ENCODE peak calls at places on chromosomes 2 and 18, in ten cellular contexts. E is cortex of kidney; Z is fibroblast of the aortic adventitia; D is HCEC 1CT; P is HT1080; W is M059J; A is stimulated activated CD4-positive, alpha-beta T cell treated with anti-CD3 and anti-CD28 coated beads, Interleukin-4, amount 100 ng/mL, for 48 hours; M is stimulated activated CD8-positive, alpha-beta memory T cell treated with anti-CD3 and anti-CD28 coated beads, Interleukin-2, amount 100 ng/mL, for 48 hours; N is cardiac muscle cell; Q is A549. H is an unnamed sample.

GRCh38 chr18:8730080-8730827 is 24.9 kb downstream of the MTCL1 start:
- DNase-seq in E (no peak), Z (peak), D (peak), P (peak), W (peak), A (no peak), M (no peak), N (no peak), Q (peak), H (peak)

GRCh38 chr2:212646698-212647097 is 108.1 kb upstream of the ERBB4 start:
- DNase-seq in E (no peak), Z (peak), D (peak), P (peak), W (peak), A (no peak), M (no peak), N (no peak), Q (no peak), H (no peak)

GRCh38 chr2:12226653-12227052 is 480.2 kb downstream of the LPIN1 start:
- DNase-seq in E (no peak), Z (no peak), D (no peak), P (no peak), W (no peak), A (no peak), M (no peak), N (no peak), Q (no peak), H (no peak)

GRCh38 chr2:201126308-201127127 is 10.6 kb downstream of the CFLAR start:
- DNase-seq in E (no peak), Z (peak), D (peak), P (no peak), W (peak), A (no peak), M (no peak), N (no peak), Q (no peak), H (no peak)

GRCh38 chr18:75210274-75211001 is at the start of gene TSHZ1:
- DNase-seq in E (no peak), Z (peak), D (peak), P (peak), W (peak), A (peak), M (no peak), N (peak), Q (peak), H (peak)

GRCh38 chr2:99821572-99822369 is 320.6 kb downstream of the AFF3 start:
- DNase-seq in E (no peak), Z (peak), D (peak), P (peak), W (peak), A (no peak), M (no peak), N (no peak), Q (no peak), H (no peak)

GRCh38 chr2:215601990-215602721 is 166.3 kb upstream of the FN1 start:
- DNase-seq in E (no peak), Z (peak), D (peak), P (peak), W (peak), A (no peak), M (no peak), N (no peak), Q (no peak), H (no peak)

GRCh38 chr2:184363213-184363612 is 235.1 kb upstream of the ZNF804A start:
- DNase-seq in E (no peak), Z (no peak), D (peak), P (no peak), W (no peak), A (no peak), M (no peak), N (peak), Q (peak), H (no peak)

GRCh38 chr18:40612356-40612755 is 1342.7 kb upstream of the PIK3C3 start:
- DNase-seq in E (no peak), Z (no peak), D (no peak), P (no peak), W (no peak), A (no peak), M (no peak), N (no peak), Q (no peak), H (no peak)

GRCh38 chr2:170771049-170771937 is 1.1 kb downstream of the ERICH2 start:
- DNase-seq in E (no peak), Z (peak), D (no peak), P (peak), W (peak), A (peak), M (peak), N (no peak), Q (peak), H (no peak)

GRCh38 chr2:137187258-137187657 is 421.9 kb downstream of the THSD7B start:
- DNase-seq in E (no peak), Z (no peak), D (no peak), P (no peak), W (no peak), A (no peak), M (no peak), N (no peak), Q (no peak), H (no peak)

GRCh38 chr2:100785621-100786296 is 34.2 kb upstream of the NPAS2 start:
- DNase-seq in E (no peak), Z (no peak), D (no peak), P (peak), W (peak), A (no peak), M (no peak), N (no peak), Q (peak), H (no peak)

GRCh38 chr2:159124441-159124911 is 156.0 kb downstream of the TANC1 start:
- DNase-seq in E (no peak), Z (peak), D (peak), P (peak), W (peak), A (no peak), M (no peak), N (no peak), Q (peak), H (no peak)

GRCh38 chr18:7789853-7790552 is 222.9 kb downstream of the PTPRM start:
- DNase-seq in E (no peak), Z (peak), D (peak), P (peak), W (peak), A (no peak), M (no peak), N (peak), Q (peak), H (no peak)

GRCh38 chr2:189412330-189412953 is 28.8 kb upstream of the WDR75 start:
- DNase-seq in E (no peak), Z (peak), D (peak), P (peak), W (peak), A (peak), M (no peak), N (peak), Q (peak), H (peak)

GRCh38 chr2:62084823-62085222 is 111.1 kb upstream of the B3GNT2 start:
- DNase-seq in E (no peak), Z (no peak), D (no peak), P (no peak), W (no peak), A (no peak), M (no peak), N (no peak), Q (no peak), H (no peak)

GRCh38 chr18:78531637-78532036 is 448.0 kb upstream of the SALL3 start:
- DNase-seq in E (no peak), Z (no peak), D (no peak), P (no peak), W (no peak), A (no peak), M (no peak), N (no peak), Q (no peak), H (no peak)

GRCh38 chr2:64212801-64213321 is 68.6 kb upstream of the PELI1 start:
- DNase-seq in E (no peak), Z (peak), D (peak), P (peak), W (peak), A (no peak), M (peak), N (no peak), Q (no peak), H (no peak)

GRCh38 chr2:9380702-9381628 is 42.4 kb downstream of the ITGB1BP1 start:
- DNase-seq in E (no peak), Z (peak), D (peak), P (peak), W (peak), A (no peak), M (no peak), N (no peak), Q (peak), H (peak)

H was measured in heart left ventricle.